ENCODE peak calls at places on chromosomes 6 and 20, in five cellular contexts. X is breast epithelium, F is WTC11, Q is choroid plexus epithelial cell, D is neural crest cell. L is an unnamed sample.

GRCh38 chr6:33985333-33985751 is 160.5 kb downstream of the GRM4 start:
- DNase-seq in X (no peak), F (no peak), Q (no peak), D (no peak), L (peak)

GRCh38 chr6:47241742-47242482 is 67.8 kb downstream of the TNFRSF21 start:
- DNase-seq in X (no peak), Q (peak), D (no peak), F (no peak), L (no peak)

GRCh38 chr6:44009425-44010321 is 117.6 kb downstream of the MRPL14 start:
- DNase-seq in D (no peak), F (no peak), Q (no peak), X (no peak), L (no peak)

GRCh38 chr6:15874821-15875220 is 212.0 kb upstream of the DTNBP1 start:
- DNase-seq in X (no peak), D (no peak), Q (peak), F (no peak), L (no peak)

GRCh38 chr6:143139239-143139784 is 78.6 kb downstream of the AIG1 start:
- DNase-seq in D (no peak), F (no peak), X (no peak), Q (no peak), L (no peak)

GRCh38 chr6:94254689-94255088 is 835.3 kb upstream of the EPHA7 start:
- DNase-seq in Q (peak), X (no peak), D (no peak), F (no peak), L (no peak)

GRCh38 chr6:31474871-31475286 is 23.1 kb upstream of the MICB start:
- DNase-seq in D (no peak), F (peak), X (no peak), Q (no peak), L (peak)

GRCh38 chr6:84645563-84646266 is 118.7 kb downstream of the TBX18 start:
- DNase-seq in F (no peak), Q (peak), D (no peak), X (no peak), L (no peak)

GRCh38 chr20:37519508-37520416 is 1.3 kb upstream of the NNAT start:
- DNase-seq in D (no peak), F (peak), X (no peak), Q (peak), L (no peak)

GRCh38 chr20:48283470-48284110 is 498.3 kb upstream of the SULF2 start:
- DNase-seq in Q (peak), D (no peak), F (no peak), X (peak), L (peak)

GRCh38 chr20:53855733-53856132 is 214.7 kb downstream of the BCAS1 start:
- DNase-seq in Q (no peak), D (no peak), F (no peak), X (no peak), L (no peak)

GRCh38 chr20:41387433-41387832 is 20.8 kb upstream of the EMILIN3 start:
- DNase-seq in X (no peak), F (peak), D (no peak), Q (peak), L (no peak)

GRCh38 chr6:107083047-107083768 is 32.1 kb downstream of the BEND3 start:
- DNase-seq in X (no peak), D (no peak), Q (no peak), F (no peak), L (no peak)

GRCh38 chr20:53003420-53003819 is 31.3 kb downstream of the TSHZ2 start:
- DNase-seq in F (no peak), D (no peak), X (no peak), Q (no peak), L (no peak)

GRCh38 chr20:19964289-19965263 is 52.6 kb upstream of the NAA20 start:
- DNase-seq in X (peak), Q (peak), F (no peak), D (no peak), L (no peak)

GRCh38 chr6:24931296-24931695 is 4.5 kb downstream of the RIPOR2 start:
- DNase-seq in Q (peak), F (no peak), D (no peak), X (no peak), L (no peak)

GRCh38 chr20:64233725-64234124 is 21.8 kb upstream of the PCMTD2 start:
- DNase-seq in X (no peak), F (no peak), Q (no peak), D (no peak), L (no peak)

GRCh38 chr6:154457881-154458284 is 52.6 kb downstream of the CNKSR3 start:
- DNase-seq in X (peak), D (no peak), F (no peak), Q (no peak), L (no peak)

GRCh38 chr6:33249732-33250625 is 21.7 kb downstream of the VPS52 start:
- DNase-seq in F (no peak), X (no peak), D (no peak), Q (peak), L (no peak)

GRCh38 chr6:153145591-153145990 is 14.5 kb upstream of the RGS17 start:
- DNase-seq in D (no peak), F (no peak), X (no peak), Q (no peak), L (no peak)

GRCh38 chr6:52399511-52400315 is 20.4 kb upstream of the EFHC1 start:
- DNase-seq in Q (peak), F (peak), D (peak), X (no peak), L (no peak)

GRCh38 chr6:53593001-53593488 is 48.1 kb upstream of the GCLC start:
- DNase-seq in F (no peak), X (no peak), Q (peak), D (no peak), L (no peak)

GRCh38 chr6:10615675-10616074 is 78.7 kb downstream of the C6orf52 start:
- DNase-seq in X (no peak), F (no peak), Q (no peak), D (no peak), L (no peak)

DNA sequence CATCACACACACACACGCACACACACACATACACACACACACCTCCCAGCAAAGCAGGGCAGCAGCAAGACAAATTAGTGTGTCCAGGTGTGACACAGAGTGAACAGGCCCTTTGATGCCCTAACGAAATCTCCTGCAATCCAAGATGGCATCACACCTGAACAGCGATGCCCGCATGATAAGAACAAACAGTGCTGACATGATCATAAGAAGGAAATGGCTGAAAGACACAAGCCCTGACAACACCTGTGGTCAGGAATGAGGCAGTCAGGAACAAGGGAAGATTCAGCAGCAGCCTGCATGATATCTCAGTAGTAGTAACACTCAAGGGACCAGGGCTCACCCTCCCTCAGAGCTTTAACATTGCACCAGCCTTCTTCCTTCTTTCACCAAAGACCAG is 156.9 kb downstream of the FAXC start:
- DNase-seq in F (no peak), Q (no peak), X (no peak), D (no peak), L (no peak)
- TF ChIP-seq CTCF in F (no peak), Q (no peak), X (no peak), D (no peak), L (no peak)

GRCh38 chr6:167044696-167045095 is 45.5 kb downstream of the CEP43 start:
- DNase-seq in X (no peak), Q (peak), F (peak), D (no peak), L (no peak)

GRCh38 chr6:167047554-167047953 is 48.4 kb downstream of the CEP43 start:
- DNase-seq in D (no peak), Q (no peak), X (no peak), F (no peak), L (no peak)

GRCh38 chr6:167046861-167047495 is 47.8 kb downstream of the CEP43 start:
- DNase-seq in X (no peak), D (no peak), F (peak), Q (no peak), L (no peak)

GRCh38 chr6:167049275-167049674 is 50.1 kb downstream of the CEP43 start:
- DNase-seq in F (no peak), X (no peak), Q (no peak), D (no peak), L (no peak)

DNA sequence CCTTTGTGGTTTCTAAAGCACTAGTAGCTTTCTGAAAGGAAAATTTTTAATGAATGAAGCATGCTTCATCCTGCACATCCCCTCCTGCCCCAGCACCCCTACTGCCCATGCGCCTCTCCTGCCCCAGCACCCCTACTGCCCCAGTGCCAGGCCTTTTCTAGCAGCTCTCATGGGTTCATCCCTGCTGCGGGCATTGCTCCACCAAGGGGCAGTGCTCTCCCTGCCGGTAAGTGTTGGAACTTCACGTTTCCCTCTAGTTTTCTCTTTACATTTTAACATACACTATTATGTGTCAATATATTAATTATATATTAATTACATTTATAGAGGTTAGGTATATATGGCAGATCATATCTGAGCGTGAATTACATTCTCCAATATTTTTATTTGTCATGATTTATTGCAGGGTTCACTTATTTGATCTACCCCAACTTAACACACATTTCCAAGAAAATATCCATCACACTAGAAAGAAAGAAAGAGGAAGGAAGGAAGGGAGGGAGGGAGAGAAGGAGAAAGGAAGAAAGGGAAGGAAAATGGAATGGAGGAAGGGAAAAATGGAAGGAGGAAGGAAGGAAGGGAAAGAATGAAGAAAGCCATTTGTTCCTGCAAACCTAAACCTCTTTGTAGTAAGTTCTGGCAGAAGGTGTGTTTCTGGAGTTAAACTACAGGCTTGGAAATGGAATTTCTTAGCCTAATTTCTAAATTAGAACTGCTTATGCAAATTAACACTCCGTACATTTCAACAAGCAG is 46.8 kb downstream of the CEP43 start:
- DNase-seq in D (no peak), F (peak), X (no peak), Q (no peak), L (no peak)
- TF ChIP-seq CTCF in D (peak), F (peak), X (no peak), Q (peak), L (no peak)

GRCh38 chr20:24908642-24909041 is 40.4 kb upstream of the CST7 start:
- DNase-seq in D (no peak), Q (no peak), F (no peak), X (no peak), L (peak)

GRCh38 chr20:24910461-24910860 is 38.6 kb upstream of the CST7 start:
- DNase-seq in D (no peak), X (no peak), Q (no peak), F (no peak), L (peak)

GRCh38 chr20:24906806-24907205 is 42.3 kb upstream of the CST7 start:
- DNase-seq in X (no peak), Q (no peak), F (no peak), D (no peak), L (no peak)

GRCh38 chr20:24911461-24911860 is 37.6 kb upstream of the CST7 start:
- DNase-seq in F (no peak), Q (no peak), D (no peak), X (no peak), L (peak)

GRCh38 chr20:24909086-24909780 is 39.8 kb upstream of the CST7 start:
- DNase-seq in D (no peak), Q (no peak), X (no peak), F (no peak), L (peak)
- TF ChIP-seq CTCF in D (no peak), Q (no peak), X (no peak), F (no peak), L (no peak)

GRCh38 chr6:157714153-157714490 is 108.9 kb upstream of the SNX9 start:
- DNase-seq in Q (peak), X (no peak), D (no peak), F (no peak), L (no peak)
- TF ChIP-seq CTCF in Q (no peak), X (no peak), D (no peak), F (no peak), L (no peak)

GRCh38 chr6:150840185-150840584 is 25.3 kb upstream of the MTHFD1L start:
- DNase-seq in Q (no peak), X (no peak), D (no peak), F (no peak), L (no peak)

GRCh38 chr6:150841189-150841588 is 24.3 kb upstream of the MTHFD1L start:
- DNase-seq in D (no peak), X (no peak), Q (no peak), F (no peak), L (no peak)

GRCh38 chr6:150846641-150847040 is 18.9 kb upstream of the MTHFD1L start:
- DNase-seq in D (no peak), Q (peak), F (no peak), X (no peak), L (no peak)

GRCh38 chr6:150844371-150844770 is 21.1 kb upstream of the MTHFD1L start:
- DNase-seq in D (no peak), F (no peak), Q (no peak), X (no peak), L (no peak)

DNA sequence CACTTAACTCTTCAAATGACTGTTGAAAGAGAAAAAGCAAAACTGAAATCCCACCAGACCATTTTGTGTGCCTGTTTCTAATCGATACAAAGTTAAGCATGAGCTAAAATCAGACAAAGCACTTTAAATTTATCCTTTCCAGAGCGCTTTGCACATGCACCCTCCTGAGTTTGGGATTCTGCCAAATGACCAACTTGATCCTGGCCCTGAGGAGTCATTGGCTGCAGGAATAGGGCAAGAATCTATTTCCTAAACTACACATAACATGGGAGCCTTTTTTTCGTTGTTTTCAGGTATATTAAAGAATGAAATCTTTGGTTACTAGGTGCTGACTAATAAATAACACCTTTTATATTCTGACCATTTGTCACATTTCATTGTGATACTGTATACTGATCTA is 23.8 kb upstream of the MTHFD1L start:
- DNase-seq in D (no peak), X (no peak), F (no peak), Q (peak), L (no peak)
- TF ChIP-seq CTCF in D (no peak), X (no peak), F (no peak), Q (no peak), L (no peak)

GRCh38 chr20:32780278-32780677 is 18.1 kb downstream of the DNMT3B start:
- DNase-seq in Q (no peak), F (no peak), X (no peak), D (no peak), L (no peak)

GRCh38 chr20:32775240-32775991 is 13.2 kb downstream of the DNMT3B start:
- DNase-seq in X (no peak), D (no peak), Q (no peak), F (no peak), L (no peak)

GRCh38 chr20:32777177-32777956 is 15.2 kb downstream of the DNMT3B start:
- DNase-seq in Q (no peak), D (no peak), X (no peak), F (no peak), L (no peak)

GRCh38 chr20:32780749-32781402 is 18.7 kb downstream of the DNMT3B start:
- DNase-seq in Q (no peak), D (peak), F (no peak), X (no peak), L (no peak)

DNA sequence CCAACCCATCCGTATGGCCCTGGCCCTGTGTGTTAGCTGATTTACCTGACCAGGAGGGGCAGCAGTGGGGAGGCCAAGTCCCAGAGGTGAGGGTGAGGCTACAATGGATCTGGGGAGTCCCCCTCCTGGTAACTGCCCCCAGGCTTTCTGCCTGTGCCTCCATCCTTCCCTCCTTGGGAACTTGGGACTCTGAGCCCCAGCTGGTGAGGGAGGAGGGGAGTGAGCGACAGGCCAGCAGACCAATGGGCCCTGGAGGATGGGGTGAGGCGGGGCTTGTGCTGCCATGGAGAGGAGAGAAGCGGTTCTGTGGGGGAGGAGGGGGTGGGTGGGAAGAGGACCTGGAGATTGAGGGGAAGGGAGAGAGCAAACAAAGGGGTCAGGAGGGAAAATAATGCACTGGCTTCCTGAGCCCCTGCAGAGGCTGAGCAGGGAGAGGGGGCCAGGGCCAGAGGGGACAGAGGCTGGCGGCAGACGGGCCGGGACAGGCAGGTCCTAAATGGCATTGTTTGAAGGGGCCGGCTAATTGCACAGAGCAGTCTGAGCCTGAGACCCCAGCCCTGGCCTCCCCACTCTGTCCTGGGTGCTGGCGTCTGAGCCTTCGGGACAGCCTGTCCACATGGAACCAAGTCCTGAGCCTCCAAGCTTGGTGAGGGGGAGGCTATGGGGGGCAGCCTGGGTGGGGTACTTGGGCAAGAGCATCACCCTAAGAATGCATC is 17.5 kb downstream of the DNMT3B start:
- DNase-seq in X (no peak), Q (no peak), D (peak), F (peak), L (no peak)
- TF ChIP-seq CTCF in X (no peak), Q (no peak), D (no peak), F (no peak), L (no peak)